ENCODE peak calls at places on chromosomes 5 and 9, in five cellular contexts. A is Right ventricle myocardium superior; Z is IMR-90; E is activated CD4-positive, alpha-beta memory T cell treated with anti-CD3 and anti-CD28 coated beads for 36 hours; S is mesendoderm. N is an unnamed sample.

GRCh38 chr9:129318121-129319075 is 140.3 kb upstream of the IER5L start:
- DNase-seq in A (peak), Z (no peak), E (peak), S (no peak), N (no peak)

GRCh38 chr5:122076669-122077450 is 1.2 kb downstream of the LOX start:
- DNase-seq in A (peak), Z (peak), E (peak), S (peak), N (peak)

GRCh38 chr9:82891321-82891720 is 171.6 kb downstream of the RASEF start:
- DNase-seq in A (no peak), Z (no peak), E (no peak), S (peak), N (peak)

GRCh38 chr5:213803-214395 is 4.1 kb downstream of the CCDC127 start:
- DNase-seq in A (no peak), Z (no peak), E (no peak), S (no peak), N (no peak)

GRCh38 chr5:115810776-115811175 is 5.7 kb downstream of the CDO1 start:
- DNase-seq in A (no peak), Z (peak), E (no peak), S (no peak), N (peak)

GRCh38 chr9:71210326-71210725 is 88.9 kb upstream of the TRPM3 start:
- DNase-seq in A (no peak), Z (no peak), E (no peak), S (peak), N (no peak)

GRCh38 chr9:82930116-82930515 is 132.8 kb downstream of the RASEF start:
- DNase-seq in A (no peak), Z (no peak), E (no peak), S (no peak), N (no peak)

GRCh38 chr5:62265648-62266112 is 40.3 kb upstream of the KIF2A start:
- DNase-seq in A (no peak), Z (no peak), E (no peak), S (no peak), N (no peak)

GRCh38 chr5:24788829-24789509 is 144.2 kb upstream of the CDH10 start:
- DNase-seq in A (no peak), Z (no peak), E (no peak), S (peak), N (peak)

GRCh38 chr9:109439378-109440116 is 58.6 kb downstream of the PTPN3 start:
- DNase-seq in A (no peak), Z (no peak), E (no peak), S (no peak), N (no peak)

GRCh38 chr9:128619127-128619526 is 37.5 kb downstream of the DYNC2I2 start:
- DNase-seq in A (no peak), Z (no peak), E (no peak), S (no peak), N (no peak)

GRCh38 chr9:13705913-13706312 is 426.4 kb upstream of the MPDZ start:
- DNase-seq in A (peak), Z (peak), E (no peak), S (peak), N (peak)

GRCh38 chr5:135834639-135835529 is at the start of gene SLC25A48:
- DNase-seq in A (peak), Z (peak), E (peak), S (peak), N (peak)

GRCh38 chr9:121268598-121269029 is 652 bp downstream of the GSN start:
- DNase-seq in A (no peak), Z (no peak), E (no peak), S (peak), N (no peak)

GRCh38 chr9:967851-968641 is 8.4 kb upstream of the DMRT3 start:
- DNase-seq in A (no peak), Z (peak), E (no peak), S (peak), N (no peak)

GRCh38 chr5:90480699-90481098 is 6.0 kb downstream of the POLR3G start:
- DNase-seq in A (no peak), Z (peak), E (no peak), S (no peak), N (peak)

GRCh38 chr9:96219615-96220257 is 82.2 kb downstream of the HSD17B3 start:
- DNase-seq in A (peak), Z (no peak), E (peak), S (peak), N (peak)

GRCh38 chr5:126044111-126044668 is 379.0 kb upstream of the GRAMD2B start:
- DNase-seq in A (no peak), Z (peak), E (no peak), S (peak), N (peak)

GRCh38 chr5:139982157-139982974 is 60.7 kb downstream of the NRG2 start:
- DNase-seq in A (peak), Z (peak), E (no peak), S (peak), N (peak)

GRCh38 chr9:136546697-136547481 is 1.0 kb upstream of the NOTCH1 start:
- DNase-seq in A (peak), Z (peak), E (peak), S (peak), N (peak)

GRCh38 chr9:122190597-122191381 is 31.1 kb downstream of the MORN5 start:
- DNase-seq in A (no peak), Z (peak), E (peak), S (no peak), N (no peak)

GRCh38 chr9:33250458-33250995 is 10.6 kb downstream of the SPINK4 start:
- DNase-seq in A (no peak), Z (peak), E (no peak), S (no peak), N (peak)

GRCh38 chr9:93290495-93291434 is 106.8 kb downstream of the WNK2 start:
- DNase-seq in A (no peak), Z (no peak), E (no peak), S (peak), N (no peak)

GRCh38 chr5:132641241-132641723 is 16.7 kb upstream of the IL13 start:
- DNase-seq in A (no peak), Z (no peak), E (peak), S (no peak), N (no peak)

GRCh38 chr9:77455312-77455927 is 192.7 kb downstream of the GNA14 start:
- DNase-seq in A (no peak), Z (no peak), E (peak), S (peak), N (peak)

GRCh38 chr5:147911427-147911826 is 5.1 kb upstream of the C5orf46 start:
- DNase-seq in A (peak), Z (no peak), E (no peak), S (no peak), N (no peak)

GRCh38 chr5:170211575-170212334 is 21.0 kb upstream of the C5orf58 start:
- DNase-seq in A (no peak), Z (no peak), E (no peak), S (no peak), N (no peak)

GRCh38 chr5:156402387-156402921 is 75.5 kb downstream of the SGCD start:
- DNase-seq in A (no peak), Z (no peak), E (peak), S (peak), N (no peak)

GRCh38 chr5:143696920-143697319 is 115.0 kb upstream of the HMHB1 start:
- DNase-seq in A (no peak), Z (no peak), E (no peak), S (no peak), N (peak)

GRCh38 chr9:127384016-127384730 is 12.8 kb upstream of the SLC2A8 start:
- DNase-seq in A (no peak), Z (no peak), E (no peak), S (no peak), N (no peak)

GRCh38 chr5:91059409-91059808 is 323.7 kb downstream of the ARRDC3 start:
- DNase-seq in A (no peak), Z (no peak), E (no peak), S (no peak), N (no peak)

GRCh38 chr5:95900383-95900958 is 61.2 kb downstream of the ELL2 start:
- DNase-seq in A (no peak), Z (peak), E (no peak), S (no peak), N (peak)

GRCh38 chr5:117131048-117131679 is 556.5 kb upstream of the SEMA6A start:
- DNase-seq in A (no peak), Z (no peak), E (no peak), S (no peak), N (no peak)

GRCh38 chr5:144207875-144208444 is 37.3 kb downstream of the KCTD16 start:
- DNase-seq in A (no peak), Z (no peak), E (no peak), S (no peak), N (no peak)